ENCODE peak calls at places on chromosomes 16 and 17, in six cellular contexts. E is M059J, X is WTC11, W is GM06990, B is kidney tubule cell, L is tibial nerve. Y is an unnamed sample.

GRCh38 chr16:26475579-26475978 is 591.1 kb upstream of the C16orf82 start:
- DNase-seq in L (no peak), E (no peak), W (no peak), X (no peak), B (no peak), Y (no peak)

GRCh38 chr16:10612649-10613179 is 32.3 kb upstream of the EMP2 start:
- DNase-seq in L (no peak), B (no peak), X (no peak), W (no peak), E (no peak), Y (no peak)

GRCh38 chr17:28960256-28961106 is 9.2 kb upstream of the PHF12 start:
- DNase-seq in B (no peak), E (no peak), W (no peak), L (no peak), X (no peak), Y (no peak)

GRCh38 chr16:21324267-21324666 is 46.2 kb upstream of the CRYM start:
- DNase-seq in L (no peak), W (no peak), B (no peak), X (no peak), E (no peak), Y (no peak)

GRCh38 chr16:29306953-29307597 is 99.4 kb downstream of the NPIPB11 start:
- DNase-seq in B (no peak), E (peak; percentile 34), X (no peak), W (no peak), L (no peak), Y (no peak)

GRCh38 chr17:82242977-82243647 is 14.3 kb downstream of the SLC16A3 start:
- DNase-seq in W (peak; percentile 28), L (peak; percentile 71), B (peak; percentile 75), X (no peak), E (peak; percentile 76), Y (peak; percentile 54)

GRCh38 chr16:88289549-88290344 is 93.0 kb upstream of the ZNF469 start:
- DNase-seq in E (no peak), B (no peak), W (no peak), L (no peak), X (no peak), Y (no peak)

GRCh38 chr16:28569011-28569410 is 15.3 kb downstream of the SGF29 start:
- DNase-seq in X (no peak), W (no peak), L (no peak), B (no peak), E (peak; percentile 23), Y (no peak)

GRCh38 chr17:17440938-17441730 is 35.7 kb upstream of the MED9 start:
- DNase-seq in X (no peak), L (no peak), W (no peak), B (no peak), E (no peak), Y (no peak)

GRCh38 chr16:30166202-30166902 is 17.1 kb upstream of the CORO1A start:
- DNase-seq in B (no peak), E (no peak), X (no peak), W (peak; percentile 77), L (no peak), Y (no peak)

GRCh38 chr16:70683146-70683944 is 2.5 kb downstream of the MTSS2 start:
- DNase-seq in X (no peak), E (no peak), W (no peak), B (no peak), L (no peak), Y (no peak)

GRCh38 chr16:48720266-48720665 is 110.3 kb upstream of the N4BP1 start:
- DNase-seq in L (no peak), X (peak; percentile 74), E (peak; percentile 31), B (no peak), W (no peak), Y (peak; percentile 36)

GRCh38 chr17:78172284-78173024 is 4.1 kb downstream of the SYNGR2 start:
- DNase-seq in B (no peak), E (no peak), W (no peak), X (peak; percentile 27), L (no peak), Y (no peak)

GRCh38 chr16:85306071-85306792 is 194.0 kb upstream of the CIBAR2 start:
- DNase-seq in E (peak; percentile 87), X (no peak), L (peak; percentile 85), B (peak; percentile 89), W (peak; percentile 74), Y (peak; percentile 41)

GRCh38 chr17:69451416-69452394 is 37.2 kb downstream of the MAP2K6 start:
- DNase-seq in W (no peak), L (no peak), E (no peak), X (no peak), B (no peak), Y (no peak)

GRCh38 chr16:50683689-50684374 is 2.7 kb upstream of the SNX20 start:
- DNase-seq in X (no peak), L (no peak), B (no peak), E (no peak), W (peak; percentile 77), Y (no peak)

GRCh38 chr16:22192261-22193133 is 13.6 kb upstream of the EEF2K start:
- DNase-seq in W (peak; percentile 58), E (peak; percentile 92), X (no peak), B (peak; percentile 74), L (peak; percentile 81), Y (peak; percentile 51)

GRCh38 chr17:78933025-78933958 is 8.1 kb upstream of the TIMP2 start:
- DNase-seq in E (peak; percentile 96), X (no peak), W (peak; percentile 65), B (peak; percentile 96), L (peak; percentile 47), Y (peak; percentile 98)

GRCh38 chr17:34390649-34391048 is 27.6 kb upstream of the CCL1 start:
- DNase-seq in B (no peak), W (no peak), E (no peak), X (no peak), L (no peak), Y (no peak)

GRCh38 chr17:7586673-7587419 is 3.0 kb downstream of the SOX15 start:
- DNase-seq in L (no peak), X (peak; percentile 45), W (no peak), E (no peak), B (peak; percentile 38), Y (peak; percentile 19)

GRCh38 chr16:66262253-66263167 is 104.0 kb upstream of the CDH5 start:
- DNase-seq in W (no peak), B (no peak), L (peak; percentile 51), X (no peak), E (peak; percentile 44), Y (no peak)

Y was measured in PC-3.